ENCODE peak calls at places on chromosomes 12 and 14, in four cellular contexts. T, M, N and G are unnamed samples.

GRCh38 chr12:78403136-78403535 is 461.4 kb upstream of the SYT1 start:
- DNase-seq in T (no peak), M (peak; percentile 40), N (no peak), G (no peak)

GRCh38 chr12:124283326-124283725 is 11.6 kb upstream of the RFLNA start:
- DNase-seq in T (no peak), M (no peak), N (no peak), G (no peak)

GRCh38 chr12:58710896-58711295 is 209.4 kb downstream of the LRIG3 start:
- DNase-seq in T (no peak), M (no peak), N (no peak), G (no peak)

GRCh38 chr12:57611810-57612710 is 825 bp downstream of the ARHGEF25 start:
- DNase-seq in T (no peak), M (no peak), N (no peak), G (no peak)

GRCh38 chr12:122097641-122098364 is 19.2 kb downstream of the MLXIP start:
- DNase-seq in T (no peak), M (peak; percentile 82), N (peak; percentile 55), G (no peak)

GRCh38 chr14:69610859-69611263 is 535 bp upstream of the SUSD6 start:
- DNase-seq in T (peak; percentile 41), M (peak; percentile 53), N (no peak), G (no peak)

GRCh38 chr12:98317939-98318899 is 197.2 kb upstream of the TMPO start:
- DNase-seq in T (no peak), M (no peak), N (no peak), G (no peak)

GRCh38 chr14:92122351-92122677 is 545 bp downstream of the CPSF2 start:
- DNase-seq in T (peak; percentile 69), M (peak; percentile 28), N (no peak), G (no peak)

GRCh38 chr12:68495666-68496065 is 115.0 kb upstream of the RAP1B start:
- DNase-seq in T (no peak), M (peak; percentile 82), N (no peak), G (no peak)

GRCh38 chr12:120468846-120469449 is 600 bp downstream of the SRSF9 start:
- DNase-seq in T (no peak), M (no peak), N (peak; percentile 49), G (no peak)

GRCh38 chr12:89179983-89180382 is 172.3 kb downstream of the DUSP6 start:
- DNase-seq in T (no peak), M (peak; percentile 97), N (no peak), G (no peak)

GRCh38 chr12:114263031-114263825 is 142.7 kb downstream of the TBX5 start:
- DNase-seq in T (no peak), M (no peak), N (no peak), G (no peak)

GRCh38 chr12:95224202-95225170 is 6.9 kb downstream of the VEZT start:
- DNase-seq in T (no peak), M (peak; percentile 53), N (no peak), G (no peak)

GRCh38 chr12:6313326-6313940 is 3.0 kb downstream of the PLEKHG6 start:
- DNase-seq in T (no peak), M (no peak), N (no peak), G (no peak)

GRCh38 chr12:6310771-6311610 is 509 bp downstream of the PLEKHG6 start:
- DNase-seq in T (peak; percentile 59), M (no peak), N (no peak), G (no peak)

GRCh38 chr12:6311822-6312528 is 1.5 kb downstream of the PLEKHG6 start:
- DNase-seq in T (no peak), M (no peak), N (no peak), G (no peak)

GRCh38 chr12:6314776-6315175 is 4.3 kb downstream of the PLEKHG6 start:
- DNase-seq in T (no peak), M (no peak), N (no peak), G (no peak)

DNA sequence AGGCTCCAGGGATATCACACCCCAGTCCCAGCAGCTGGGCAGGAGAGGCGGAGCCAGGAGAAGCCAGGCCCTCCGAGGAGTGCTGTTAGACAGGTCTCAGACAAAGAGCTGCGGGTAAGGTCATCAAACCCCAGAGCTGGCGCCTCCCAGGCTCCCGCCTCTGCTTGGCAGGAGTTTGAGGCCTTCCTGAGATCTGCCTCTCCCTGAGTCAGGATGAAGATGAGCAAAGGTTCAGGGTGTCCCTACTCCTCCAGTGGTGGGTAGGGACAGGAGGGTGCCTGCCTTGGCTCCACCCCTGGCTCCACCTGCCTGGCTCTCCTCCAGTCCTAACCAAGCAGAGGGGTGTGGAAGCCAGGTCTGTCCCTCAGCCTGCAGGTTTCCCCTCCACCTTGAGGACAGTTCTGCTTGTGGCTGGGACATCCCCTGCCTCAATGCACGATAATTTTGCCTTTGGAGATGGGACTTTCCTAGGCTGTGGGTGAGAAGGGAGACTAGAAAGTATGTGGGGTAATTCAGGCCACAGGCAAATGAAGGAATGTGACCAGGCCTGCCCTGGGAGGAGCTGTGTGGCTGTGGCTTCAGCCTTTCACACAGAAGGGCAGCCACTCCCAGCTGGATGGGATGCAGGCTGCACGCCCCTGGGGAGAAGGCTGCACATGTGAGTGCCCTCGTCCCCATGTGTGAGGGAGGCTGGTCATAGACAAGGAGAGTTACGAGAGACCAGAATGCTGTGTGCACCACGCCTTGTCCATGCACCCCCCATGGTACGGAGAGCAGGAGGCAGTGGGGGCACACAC is 2.2 kb downstream of the PLEKHG6 start:
- DNase-seq in T (peak; percentile 67), M (no peak), N (no peak), G (no peak)
- H3K4me3 ChIP-seq in T (no peak overlapping the region), M (no peak overlapping the region), N (no peak overlapping the region), G (no peak overlapping the region)

DNA sequence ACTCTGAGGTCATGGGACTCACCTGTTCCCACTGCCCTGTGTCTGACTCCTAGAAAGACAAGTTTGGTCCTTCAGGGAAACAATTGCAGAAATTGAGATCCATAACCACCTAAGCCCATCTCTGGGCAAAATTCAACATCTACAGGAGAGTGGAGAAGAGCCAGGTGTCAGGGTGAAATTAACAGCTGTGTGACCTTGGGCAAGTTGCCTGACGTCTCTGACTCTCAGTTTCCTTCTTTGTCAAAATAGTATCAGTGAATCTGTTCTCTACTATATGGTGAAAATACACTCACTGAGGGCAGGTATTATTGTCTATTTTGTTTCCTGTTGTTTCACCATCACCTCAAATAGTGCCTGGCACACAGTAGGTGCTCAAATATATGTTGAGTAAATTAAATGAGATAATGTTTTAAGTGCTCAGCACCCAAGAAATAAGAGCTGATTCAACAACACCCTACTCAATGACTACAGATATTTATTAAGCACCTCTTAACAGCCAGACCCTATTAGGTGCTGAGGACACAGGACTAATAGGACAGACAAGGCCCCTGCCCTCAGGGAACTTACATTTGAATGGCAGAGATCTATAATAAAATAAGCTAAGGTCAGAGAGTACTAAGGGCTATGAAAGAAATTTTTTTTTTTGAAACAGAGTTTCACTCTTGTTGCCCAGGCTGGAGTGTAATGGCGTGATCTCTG is 14.2 kb upstream of the IFT81 start:
- DNase-seq in T (no peak), M (no peak), N (no peak), G (no peak)
- H3K4me3 ChIP-seq in T (no peak overlapping the region), M (peak overlapping the region; percentile 27), N (no peak overlapping the region), G (no peak overlapping the region)

DNA sequence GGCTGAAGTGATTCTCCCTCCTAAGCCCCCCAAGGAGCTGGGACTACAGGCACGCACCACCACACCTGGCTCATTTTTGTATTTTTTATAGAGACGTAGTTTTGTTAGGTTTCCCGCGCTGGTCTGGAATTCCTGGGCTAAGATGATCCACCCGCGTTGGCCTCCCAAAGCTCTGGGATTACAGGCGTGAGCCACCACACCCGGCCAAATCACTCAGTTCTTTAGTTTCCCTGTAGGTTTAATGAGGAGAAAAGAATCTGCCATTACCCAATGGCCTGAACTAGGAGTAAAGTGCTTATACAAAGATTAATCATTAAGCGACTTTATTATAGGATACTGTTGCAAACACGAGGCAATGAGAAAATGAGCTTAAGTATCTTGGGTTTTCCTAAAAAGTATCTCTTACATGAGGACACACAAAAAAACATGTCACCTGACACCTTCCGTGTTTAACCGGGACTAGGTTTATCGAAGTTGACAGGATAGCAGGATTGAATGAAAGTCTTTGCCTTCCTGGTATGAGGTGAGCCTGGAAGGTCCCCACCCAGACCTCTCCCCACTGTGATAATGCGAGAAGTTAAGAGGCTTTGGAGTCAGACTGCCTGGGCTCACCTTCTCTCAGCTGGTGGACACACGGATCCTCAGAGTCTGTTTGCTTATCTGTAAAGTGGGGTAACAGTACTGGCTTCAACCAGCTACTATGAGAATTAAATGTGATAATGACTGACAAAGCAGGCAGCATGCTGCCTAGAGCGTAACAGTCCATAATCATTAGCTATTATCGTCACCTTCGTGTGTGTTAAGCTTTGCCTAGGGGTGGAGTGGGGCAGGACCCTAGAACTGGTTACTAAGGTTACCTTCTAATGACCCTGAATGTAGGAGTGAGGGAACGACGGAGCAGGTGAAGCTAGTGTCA is 133.6 kb upstream of the KRAS start:
- DNase-seq in T (no peak), M (peak; percentile 4), N (no peak), G (no peak)
- H3K4me3 ChIP-seq in T (peak overlapping the region; percentile 69), M (peak overlapping the region; percentile 81), N (peak overlapping the region; percentile 80), G (no peak overlapping the region)

GRCh38 chr14:77074969-77075368 is 23.1 kb upstream of the CIPC start:
- DNase-seq in T (no peak), M (no peak), N (no peak), G (no peak)

GRCh38 chr14:77071938-77072388 is 26.1 kb upstream of the CIPC start:
- DNase-seq in T (no peak), M (no peak), N (no peak), G (no peak)

GRCh38 chr14:77077040-77077439 is 21.0 kb upstream of the CIPC start:
- DNase-seq in T (no peak), M (peak; percentile 39), N (peak; percentile 20), G (no peak)

DNA sequence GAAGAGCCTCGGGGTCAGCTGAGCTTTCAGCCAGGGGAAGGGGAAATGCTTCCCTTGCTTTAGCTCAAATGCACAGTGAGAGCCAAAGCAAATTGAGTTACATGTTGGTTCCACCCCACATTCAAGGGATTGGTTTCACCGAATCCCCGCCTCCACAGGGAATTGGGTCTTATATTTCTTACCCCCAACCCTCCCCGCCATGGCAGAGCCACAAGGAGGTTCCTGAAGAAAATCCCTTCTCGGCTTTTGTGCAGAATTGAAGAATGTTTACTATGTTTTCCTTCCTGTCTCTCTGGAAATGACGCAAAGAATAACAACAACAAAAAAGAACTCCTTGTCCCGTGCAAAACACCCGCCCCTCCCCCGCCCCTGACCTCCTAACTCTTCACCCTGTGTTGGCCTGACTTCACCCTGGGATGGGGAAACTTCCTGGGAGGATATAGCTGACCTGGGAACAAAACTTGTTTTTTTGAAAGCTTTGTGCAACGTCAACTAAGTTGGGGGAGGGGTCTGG is 21.9 kb upstream of the CIPC start:
- DNase-seq in T (peak; percentile 52), M (peak; percentile 98), N (peak; percentile 81), G (no peak)
- H3K4me3 ChIP-seq in T (peak overlapping the region; percentile 14), M (peak overlapping the region; percentile 46), N (peak overlapping the region; percentile 34), G (no peak overlapping the region)

DNA sequence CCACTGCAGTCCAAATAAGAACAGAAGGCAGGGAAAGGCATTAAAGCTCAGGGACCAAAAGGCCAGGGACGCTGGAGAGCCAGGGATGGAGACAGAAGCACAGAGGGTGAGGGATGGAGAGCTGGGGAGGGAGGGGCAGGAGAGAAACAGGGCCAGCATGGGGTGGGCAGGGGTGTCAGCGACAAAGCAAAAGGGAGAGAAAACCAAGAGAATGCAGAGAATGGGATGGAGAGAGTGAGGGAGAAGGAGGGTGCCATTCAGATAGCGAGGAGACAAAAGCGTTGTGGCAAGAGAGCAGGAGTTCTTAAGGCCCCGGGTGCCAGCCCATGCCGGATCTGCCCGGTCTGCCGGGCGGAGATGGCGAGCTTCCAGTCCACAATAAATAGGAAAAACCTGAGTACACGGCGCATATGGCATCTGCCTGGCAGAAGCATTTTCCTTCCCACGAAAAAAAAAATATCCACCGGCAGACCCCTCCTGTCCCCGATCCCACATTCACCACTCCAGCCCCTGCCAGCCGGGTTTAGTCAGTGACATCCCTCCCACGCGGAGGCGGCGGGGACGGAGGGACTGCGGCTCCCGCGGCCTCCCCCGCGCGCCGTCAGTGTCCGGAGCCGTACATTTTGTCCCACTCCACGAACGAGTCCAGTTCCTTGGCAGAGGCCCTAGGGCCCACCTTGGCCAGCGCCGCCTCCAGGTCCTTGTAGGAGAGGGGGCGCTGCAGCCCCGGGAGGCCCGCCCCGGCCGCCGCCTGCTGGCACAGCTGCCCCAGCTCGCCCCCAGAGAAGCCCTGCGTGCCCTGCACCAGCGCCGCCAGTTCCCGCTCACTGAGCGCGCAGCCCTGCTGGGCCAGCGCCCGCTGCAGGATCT is 28.4 kb downstream of the FIGNL2 start:
- DNase-seq in T (peak; percentile 24), M (no peak), N (no peak), G (no peak)
- H3K4me3 ChIP-seq in T (peak overlapping the region; percentile 52), M (peak overlapping the region; percentile 27), N (peak overlapping the region; percentile 68), G (no peak overlapping the region)